ENCODE peak calls at places on chromosomes 3 and 15, in seven cellular contexts. Z is fibroblast of pulmonary artery, S is bronchial epithelial cell, V is prostate gland, T is neural progenitor cell, U is tibial artery, J is suprapubic skin. G is an unnamed sample.

GRCh38 chr3:59271971-59272370 is 222.1 kb upstream of the CFAP20DC start:
- DNase-seq in S (no peak), T (no peak), J (no peak), Z (no peak), U (no peak), V (no peak), G (no peak)

GRCh38 chr3:45011756-45012441 is 14.2 kb upstream of the CLEC3B start:
- DNase-seq in Z (peak; percentile 92), J (no peak), S (peak; percentile 39), V (no peak), U (peak; percentile 88), T (no peak), G (peak; percentile 96)

GRCh38 chr3:5426094-5426883 is 238.8 kb downstream of the EDEM1 start:
- DNase-seq in Z (peak; percentile 58), V (peak; percentile 65), T (peak; percentile 92), J (peak; percentile 86), U (peak; percentile 79), S (peak; percentile 54), G (peak; percentile 22)

GRCh38 chr3:160210799-160211221 is 14.4 kb upstream of the C3orf80 start:
- DNase-seq in U (no peak), J (no peak), T (no peak), Z (peak; percentile 81), V (no peak), S (peak; percentile 64), G (peak; percentile 82)

GRCh38 chr3:105040026-105040622 is 326.6 kb upstream of the ALCAM start:
- DNase-seq in V (no peak), T (no peak), J (no peak), U (no peak), S (no peak), Z (peak; percentile 55), G (peak; percentile 59)

GRCh38 chr3:17846466-17846865 is 104.0 kb upstream of the TBC1D5 start:
- DNase-seq in J (no peak), S (peak; percentile 9), U (no peak), Z (no peak), V (no peak), T (peak; percentile 16), G (peak; percentile 27)

GRCh38 chr15:82043726-82044372 is 2.0 kb downstream of the MEX3B start:
- DNase-seq in Z (peak; percentile 45), T (peak; percentile 54), U (peak; percentile 67), V (no peak), J (no peak), S (no peak), G (no peak)

GRCh38 chr3:8110966-8111798 is 390.4 kb upstream of the LMCD1 start:
- DNase-seq in Z (peak; percentile 75), T (peak; percentile 77), S (peak; percentile 80), U (peak; percentile 65), V (peak; percentile 38), J (no peak), G (peak; percentile 57)

GRCh38 chr3:47128110-47128509 is 35.8 kb downstream of the SETD2 start:
- DNase-seq in Z (no peak), U (no peak), S (peak; percentile 18), J (no peak), T (no peak), V (no peak), G (no peak)

GRCh38 chr3:136699271-136699828 is 52.8 kb downstream of the STAG1 start:
- DNase-seq in S (no peak), U (no peak), V (no peak), J (no peak), Z (peak; percentile 27), T (peak; percentile 7), G (no peak)

GRCh38 chr15:95448531-95449210 is 881.8 kb upstream of the NR2F2 start:
- DNase-seq in V (no peak), J (no peak), Z (no peak), T (no peak), U (no peak), S (peak; percentile 29), G (peak; percentile 44)

GRCh38 chr3:49878686-49879085 is 9.0 kb upstream of the CAMKV start:
- DNase-seq in J (no peak), U (no peak), T (no peak), V (no peak), S (no peak), Z (no peak), G (no peak)

GRCh38 chr15:70478251-70478990 is 284.9 kb downstream of the UACA start:
- DNase-seq in Z (no peak), V (no peak), U (no peak), S (no peak), T (no peak), J (no peak), G (no peak)

GRCh38 chr15:70526221-70526973 is 237.0 kb downstream of the UACA start:
- DNase-seq in U (no peak), Z (peak; percentile 20), V (peak; percentile 89), T (no peak), S (peak; percentile 87), J (peak; percentile 78), G (peak; percentile 13)

GRCh38 chr3:130661116-130661515 is 85.5 kb downstream of the PIK3R4 start:
- DNase-seq in T (no peak), U (no peak), S (peak; percentile 15), V (no peak), Z (peak; percentile 48), J (no peak), G (peak; percentile 56)

GRCh38 chr3:29655016-29655415 is 374.1 kb downstream of the RBMS3 start:
- DNase-seq in T (peak; percentile 68), J (no peak), U (no peak), Z (peak; percentile 10), S (no peak), V (no peak), G (peak; percentile 29)

GRCh38 chr15:95734422-95735316 is 595.8 kb upstream of the NR2F2 start:
- DNase-seq in U (no peak), T (no peak), J (no peak), S (peak; percentile 43), Z (peak; percentile 78), V (no peak), G (peak; percentile 51)

GRCh38 chr3:151733613-151734012 is at the start of gene AADACL2:
- DNase-seq in T (no peak), J (no peak), Z (no peak), S (no peak), V (no peak), U (no peak), G (peak; percentile 17)

GRCh38 chr3:174955513-174956001 is 96.4 kb downstream of the NAALADL2 start:
- DNase-seq in V (no peak), J (no peak), T (no peak), S (peak; percentile 84), U (no peak), Z (peak; percentile 48), G (peak; percentile 45)

GRCh38 chr15:91045065-91045464 is 22.7 kb upstream of the VPS33B start:
- DNase-seq in S (no peak), J (no peak), V (no peak), Z (no peak), T (no peak), U (no peak), G (no peak)
- TF ChIP-seq CTCF in S (no peak), J (no peak), V (no peak), Z (no peak), T (no peak), U (no peak), G (no peak)

DNA sequence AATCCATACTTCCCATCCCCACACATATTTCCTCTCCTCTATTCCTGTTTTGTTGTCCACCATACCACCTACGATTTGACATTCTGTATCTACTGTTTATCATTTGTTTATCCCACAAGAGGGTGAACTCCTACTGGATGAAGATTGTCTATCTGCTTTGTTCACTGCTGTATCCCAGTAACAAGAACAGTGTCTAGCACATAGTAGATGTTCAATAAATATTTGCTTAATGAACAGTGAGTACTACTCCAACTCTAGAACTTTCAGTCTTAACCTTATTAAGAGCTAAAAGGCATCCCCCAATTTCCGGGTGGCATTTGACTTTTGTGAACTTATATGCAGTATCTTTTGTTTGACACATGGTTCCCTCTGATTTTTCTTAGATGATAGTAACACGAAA is 1.3 kb downstream of the PYGO1 start:
- DNase-seq in T (no peak), Z (no peak), S (no peak), J (no peak), U (no peak), V (no peak), G (peak; percentile 16)
- H3K4me3 ChIP-seq in T (peak overlapping the region; percentile 76), Z (peak overlapping the region; percentile 70), S (no peak overlapping the region), J (peak overlapping the region; percentile 69), U (peak overlapping the region; percentile 86), V (peak overlapping the region; percentile 72), G (peak overlapping the region; percentile 76)

GRCh38 chr15:33311312-33311971 is 675 bp downstream of the RYR3 start:
- DNase-seq in J (no peak), S (no peak), U (no peak), Z (no peak), T (peak; percentile 67), V (no peak), G (no peak)

GRCh38 chr15:33314115-33314514 is 3.3 kb downstream of the RYR3 start:
- DNase-seq in T (no peak), J (no peak), U (no peak), S (no peak), Z (no peak), V (no peak), G (no peak)

GRCh38 chr15:33313491-33313890 is 2.7 kb downstream of the RYR3 start:
- DNase-seq in T (no peak), J (no peak), V (no peak), Z (no peak), S (peak; percentile 65), U (no peak), G (no peak)

GRCh38 chr15:33310481-33311311 is at the start of gene RYR3:
- DNase-seq in S (peak; percentile 19), V (no peak), T (peak; percentile 84), J (no peak), U (peak; percentile 73), Z (no peak), G (no peak)

DNA sequence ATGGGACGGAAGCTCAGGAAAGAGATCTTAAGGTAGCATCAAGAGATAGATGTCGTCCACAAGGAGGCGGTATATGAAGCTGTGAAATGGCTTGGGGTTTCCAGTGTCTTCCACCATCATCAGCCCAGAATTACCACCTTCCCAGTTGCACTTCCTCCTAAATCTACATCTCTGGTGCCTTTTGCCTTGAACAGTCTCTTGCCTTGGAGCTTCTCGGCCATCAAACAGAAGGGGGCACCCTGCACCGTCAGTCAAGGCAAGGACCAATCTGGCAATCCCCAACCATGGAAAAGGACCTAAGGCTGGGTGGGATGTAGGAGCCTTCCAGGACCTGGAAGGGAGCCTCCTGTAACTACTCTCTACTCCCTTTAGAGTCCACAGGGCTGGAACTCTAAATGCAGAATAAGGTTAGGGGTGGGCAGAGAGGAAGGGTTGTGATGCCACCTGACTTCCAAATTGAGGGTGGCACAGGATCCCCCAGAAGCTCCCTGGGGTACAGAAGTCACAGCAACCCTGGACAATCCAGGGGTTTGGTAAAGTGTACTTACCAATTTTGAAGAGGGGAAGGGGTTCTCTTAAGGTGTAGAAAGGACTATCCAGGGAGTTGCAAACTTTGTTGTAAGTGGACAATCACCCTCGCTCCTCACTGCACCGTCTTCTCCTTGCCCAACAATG is 1.0 kb upstream of the RYR3 start:
- DNase-seq in J (no peak), T (peak; percentile 64), Z (peak; percentile 3), S (peak; percentile 30), V (no peak), U (peak; percentile 77), G (no peak)
- TF ChIP-seq CTCF in J (no peak), T (peak; percentile 57), Z (no peak), S (peak; percentile 45), V (no peak), U (peak; percentile 51), G (no peak)

DNA sequence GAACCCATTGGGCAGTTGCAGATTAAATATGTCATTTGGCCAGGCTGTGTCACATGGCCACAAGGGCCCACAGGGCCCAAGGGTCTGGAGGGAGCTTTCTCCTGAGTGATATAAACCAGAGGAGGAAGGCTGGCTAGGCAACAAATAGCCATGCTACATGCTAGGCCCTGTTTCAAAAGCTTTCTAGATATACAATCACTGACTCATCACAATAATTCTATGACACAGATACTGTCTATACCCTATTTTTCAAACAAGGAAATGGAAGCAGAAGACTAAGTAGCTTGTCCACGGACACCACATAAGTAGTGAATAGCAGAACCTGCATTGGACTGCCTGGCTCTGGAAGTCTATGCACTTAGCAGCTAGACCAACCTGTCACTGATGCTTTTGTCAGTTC is 625.4 kb downstream of the NTRK3 start:
- DNase-seq in U (no peak), Z (peak; percentile 4), T (no peak), V (no peak), J (no peak), S (no peak), G (no peak)
- H3K4me3 ChIP-seq in U (no peak overlapping the region), Z (no peak overlapping the region), T (no peak overlapping the region), V (no peak overlapping the region), J (no peak overlapping the region), S (no peak overlapping the region), G (no peak overlapping the region)

G was measured in fibroblast of the aortic adventitia.